ENCODE peak calls at places on chromosomes 4 and X, in four cellular contexts. One of them, this sample, is unnamed.

GRCh38 chr4:101114936-101115372 is 232.4 kb downstream of the PPP3CA start:
- DNase-seq in Jurkat, Clone E6-1: no peak
- DNase-seq in ELR: peak; percentile 63
- DNase-seq in fibroblast of pulmonary artery: peak; percentile 73
- DNase-seq in this sample: peak; percentile 96

GRCh38 chrX:110003167-110004156 is 548 bp downstream of the TMEM164 start:
- DNase-seq in Jurkat, Clone E6-1: no peak
- DNase-seq in ELR: peak; percentile 37
- DNase-seq in fibroblast of pulmonary artery: peak; percentile 25
- DNase-seq in this sample: no peak

GRCh38 chr4:2923141-2923551 is 40.1 kb downstream of the NOP14 start:
- DNase-seq in Jurkat, Clone E6-1: no peak
- DNase-seq in ELR: no peak
- DNase-seq in fibroblast of pulmonary artery: peak; percentile 72
- DNase-seq in this sample: peak; percentile 55

GRCh38 chr4:108320066-108320465 is 151.3 kb upstream of the LEF1 start:
- DNase-seq in Jurkat, Clone E6-1: no peak
- DNase-seq in ELR: no peak
- DNase-seq in fibroblast of pulmonary artery: no peak
- DNase-seq in this sample: no peak

GRCh38 chr4:55947254-55947882 is 1.4 kb upstream of the CEP135 start:
- DNase-seq in Jurkat, Clone E6-1: no peak
- DNase-seq in ELR: peak; percentile 19
- DNase-seq in fibroblast of pulmonary artery: no peak
- DNase-seq in this sample: peak; percentile 24

GRCh38 chr4:170025523-170026252 is 507 bp downstream of the MFAP3L start:
- DNase-seq in Jurkat, Clone E6-1: no peak
- DNase-seq in ELR: no peak
- DNase-seq in fibroblast of pulmonary artery: peak; percentile 15
- DNase-seq in this sample: no peak

GRCh38 chrX:149453030-149453429 is 52.1 kb downstream of the IDS start:
- DNase-seq in Jurkat, Clone E6-1: no peak
- DNase-seq in ELR: peak; percentile 72
- DNase-seq in fibroblast of pulmonary artery: peak; percentile 51
- DNase-seq in this sample: peak; percentile 52

GRCh38 chrX:46140272-46140671 is 404.9 kb downstream of the ZNF674 start:
- DNase-seq in Jurkat, Clone E6-1: no peak
- DNase-seq in ELR: no peak
- DNase-seq in fibroblast of pulmonary artery: peak; percentile 19
- DNase-seq in this sample: peak; percentile 15

GRCh38 chr4:152278505-152279301 is 257.2 kb downstream of the FBXW7 start:
- DNase-seq in Jurkat, Clone E6-1: no peak
- DNase-seq in ELR: no peak
- DNase-seq in fibroblast of pulmonary artery: no peak
- DNase-seq in this sample: no peak

GRCh38 chr4:94534401-94535312 is 82.9 kb downstream of the PDLIM5 start:
- DNase-seq in Jurkat, Clone E6-1: no peak
- DNase-seq in ELR: no peak
- DNase-seq in fibroblast of pulmonary artery: peak; percentile 29
- DNase-seq in this sample: no peak

GRCh38 chrX:153769865-153770605 is 6.0 kb downstream of the PLXNB3 start:
- DNase-seq in Jurkat, Clone E6-1: no peak
- DNase-seq in ELR: no peak
- DNase-seq in fibroblast of pulmonary artery: no peak
- DNase-seq in this sample: no peak

This sample was measured in mammary epithelial cell.